ENCODE peak calls at places on chromosomes 11 and 22, in four cellular contexts. E is A549, O is uterus, T is neural progenitor cell. J is an unnamed sample.
A peak's percentile ranks its signal among the peaks of the same experiment; 100 is the strongest.

GRCh38 chr11:117457031-117457785 is 129.6 kb downstream of the CEP164 start:
- DNase-seq in E (no peak), T (no peak), O (no peak), J (no peak)

GRCh38 chr11:15969281-15969680 is 387.1 kb downstream of the SOX6 start:
- DNase-seq in T (no peak), O (peak; percentile 41), E (peak; percentile 74), J (no peak)

GRCh38 chr11:78161937-78162336 is 22.5 kb upstream of the ALG8 start:
- DNase-seq in O (peak; percentile 49), E (no peak), T (no peak), J (no peak)

GRCh38 chr11:120142072-120142423 is 4.1 kb upstream of the TRIM29 start:
- DNase-seq in T (no peak), O (no peak), E (no peak), J (peak; percentile 50)

GRCh38 chr11:3933165-3933628 is 77.7 kb downstream of the STIM1 start:
- DNase-seq in T (no peak), O (no peak), E (no peak), J (no peak)

GRCh38 chr22:23773247-23774113 is 831 bp downstream of the MMP11 start:
- DNase-seq in O (no peak), T (no peak), E (no peak), J (no peak)

GRCh38 chr22:17910561-17911311 is 113.6 kb downstream of the MICAL3 start:
- DNase-seq in O (peak; percentile 75), E (peak; percentile 45), T (peak; percentile 71), J (no peak)

GRCh38 chr22:48742191-48742555 is 1085.5 kb downstream of the BRD1 start:
- DNase-seq in E (no peak), T (no peak), O (no peak), J (no peak)

GRCh38 chr11:95536049-95536448 is 253.5 kb downstream of the FAM76B start:
- DNase-seq in T (no peak), O (no peak), E (no peak), J (no peak)

GRCh38 chr11:14093065-14093464 is 130.5 kb downstream of the SPON1 start:
- DNase-seq in T (no peak), E (no peak), O (no peak), J (no peak)

GRCh38 chr22:44292007-44292370 is 20.8 kb downstream of the SHISAL1 start:
- DNase-seq in T (peak; percentile 53), O (peak; percentile 91), E (no peak), J (no peak)

GRCh38 chr22:50186789-50187523 is 1.2 kb downstream of the TRABD start:
- DNase-seq in O (no peak), E (no peak), T (peak; percentile 51), J (no peak)

GRCh38 chr11:31995525-31996123 is 95.2 kb upstream of the RCN1 start:
- DNase-seq in E (peak; percentile 1), O (no peak), T (no peak), J (no peak)

GRCh38 chr11:67252831-67253239 is 13.4 kb upstream of the GRK2 start:
- DNase-seq in E (peak; percentile 80), O (no peak), T (peak; percentile 63), J (no peak)

GRCh38 chr11:48093323-48093722 is 113.0 kb downstream of the PTPRJ start:
- DNase-seq in E (no peak), T (no peak), O (no peak), J (no peak)

GRCh38 chr11:47583844-47584243 is 2.6 kb upstream of the FAM180B start:
- DNase-seq in E (no peak), O (no peak), T (no peak), J (no peak)

GRCh38 chr11:85685131-85685819 is 720 bp downstream of the CCDC89 start:
- DNase-seq in T (no peak), O (peak; percentile 28), E (no peak), J (no peak)

GRCh38 chr11:46361283-46362145 is 14.3 kb downstream of the DGKZ start:
- DNase-seq in O (no peak), T (no peak), E (no peak), J (no peak)

GRCh38 chr11:69649576-69649900 is 8.6 kb downstream of the CCND1 start:
- DNase-seq in T (no peak), O (no peak), E (no peak), J (peak; percentile 37)

GRCh38 chr11:78030429-78031325 is 7.6 kb upstream of the KCTD14 start:
- DNase-seq in E (peak; percentile 45), T (peak; percentile 63), O (no peak), J (no peak)

GRCh38 chr11:44708523-44709280 is 18.1 kb upstream of the TSPAN18 start:
- DNase-seq in O (no peak), T (no peak), E (no peak), J (no peak)

GRCh38 chr11:88378422-88379066 is 41.0 kb upstream of the CTSC start:
- DNase-seq in E (no peak), T (no peak), O (no peak), J (no peak)

GRCh38 chr22:27331526-27332281 is 469.9 kb downstream of the MN1 start:
- DNase-seq in E (peak; percentile 66), T (peak; percentile 72), O (no peak), J (peak; percentile 20)

GRCh38 chr22:28053871-28054621 is 135.0 kb upstream of the PITPNB start:
- DNase-seq in T (no peak), O (no peak), E (no peak), J (no peak)

GRCh38 chr22:46501701-46502100 is 35.7 kb downstream of the CELSR1 start:
- DNase-seq in O (no peak), T (no peak), E (peak; percentile 46), J (no peak)

GRCh38 chr22:43520632-43521039 is 108.8 kb downstream of the MPPED1 start:
- DNase-seq in E (no peak), T (no peak), O (no peak), J (no peak)

GRCh38 chr11:15278129-15278528 is 163.4 kb downstream of the INSC start:
- DNase-seq in O (no peak), E (no peak), T (no peak), J (no peak)

GRCh38 chr11:13012037-13012693 is 3.0 kb downstream of the RASSF10 start:
- DNase-seq in O (no peak), E (no peak), T (peak; percentile 88), J (no peak)

GRCh38 chr22:49948958-49949913 is 11.3 kb upstream of the PIM3 start:
- DNase-seq in O (no peak), E (peak; percentile 74), T (no peak), J (peak; percentile 70)

GRCh38 chr11:99531468-99531867 is 510.7 kb downstream of the CNTN5 start:
- DNase-seq in O (no peak), E (no peak), T (no peak), J (no peak)

GRCh38 chr22:39611360-39611759 is 40.8 kb downstream of the CACNA1I start:
- DNase-seq in T (no peak), O (no peak), E (no peak), J (no peak)
- H3K4me1 ChIP-seq in T (peaks cover 8% of the 10 kb centered on the region), O (no peaks in the 10 kb centered on the region), E (peaks cover 9% of the 10 kb centered on the region), J (peaks cover 7% of the 10 kb centered on the region)

GRCh38 chr11:68497761-68498160 is 37.2 kb downstream of the PPP6R3 start:
- DNase-seq in O (no peak), T (no peak), E (no peak), J (no peak)
- H3K4me1 ChIP-seq in O (peaks cover 22% of the 10 kb centered on the region), T (peaks cover 17% of the 10 kb centered on the region), E (peaks cover 13% of the 10 kb centered on the region), J (no peaks in the 10 kb centered on the region)

GRCh38 chr22:38739300-38740055 is 16.3 kb downstream of the SUN2 start:
- DNase-seq in E (no peak), T (no peak), O (no peak), J (no peak)

GRCh38 chr22:38740116-38740723 is 15.6 kb downstream of the SUN2 start:
- DNase-seq in T (no peak), O (no peak), E (no peak), J (no peak)

GRCh38 chr22:38741576-38741975 is 14.2 kb downstream of the SUN2 start:
- DNase-seq in E (no peak), O (no peak), T (no peak), J (no peak)

GRCh38 chr22:38741166-38741565 is 14.6 kb downstream of the SUN2 start:
- DNase-seq in E (no peak), O (no peak), T (no peak), J (no peak)

GRCh38 chr22:38740754-38741153 is 15.0 kb downstream of the SUN2 start:
- DNase-seq in E (no peak), O (no peak), T (no peak), J (no peak)
- H3K4me1 ChIP-seq in E (no peaks in the 10 kb centered on the region), O (no peaks in the 10 kb centered on the region), T (no peaks in the 10 kb centered on the region), J (no peaks in the 10 kb centered on the region)

GRCh38 chr22:36395061-36395849 is 7.5 kb upstream of the MYH9 start:
- DNase-seq in O (no peak), E (no peak), T (no peak), J (no peak)
- H3K4me1 ChIP-seq in O (no peaks in the 10 kb centered on the region), E (peaks cover 52% of the 10 kb centered on the region), T (peaks cover 6% of the 10 kb centered on the region), J (peaks cover 51% of the 10 kb centered on the region)

DNA sequence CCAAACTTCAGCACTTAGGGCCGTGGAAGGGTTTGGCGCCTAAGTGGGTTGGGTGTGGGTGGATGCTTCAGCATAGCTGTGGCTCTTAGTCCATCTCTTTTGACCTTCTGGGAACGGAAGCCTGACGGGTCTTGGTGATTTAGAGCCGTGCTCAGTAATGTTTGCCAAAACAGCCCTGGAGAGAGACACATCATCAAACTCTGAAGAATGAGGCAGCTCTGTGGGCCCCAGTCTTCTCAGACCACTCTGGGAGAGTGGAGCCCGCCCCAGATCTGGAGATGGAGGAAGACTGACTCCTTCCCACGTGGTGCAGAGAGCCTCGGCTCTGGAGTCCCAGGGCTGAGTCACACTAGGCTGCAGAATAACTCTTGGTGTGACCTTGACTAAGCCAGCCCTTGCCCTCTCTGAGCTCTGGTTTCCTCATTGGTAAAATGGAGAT is 168.9 kb downstream of the C11orf91 start:
- DNase-seq in T (no peak), E (no peak), O (no peak), J (no peak)
- H3K4me1 ChIP-seq in T (no peaks in the 10 kb centered on the region), E (peaks cover 15% of the 10 kb centered on the region), O (no peaks in the 10 kb centered on the region), J (no peaks in the 10 kb centered on the region)